ENCODE peak calls at places on chromosomes 5 and 9, in five cellular contexts. R is IMR-90, I is heart left ventricle, B is breast epithelium, M is stomach. V is an unnamed sample.

GRCh38 chr5:111742595-111742994 is 14.4 kb downstream of the NREP start:
- DNase-seq in R (peak; percentile 93), I (no peak), B (no peak), M (no peak), V (peak; percentile 50)

GRCh38 chr9:95138474-95138873 is 179.0 kb downstream of the FANCC start:
- DNase-seq in R (peak; percentile 36), I (no peak), B (no peak), M (no peak), V (peak; percentile 85)

GRCh38 chr9:126327750-126328120 is 1.1 kb downstream of the MVB12B start:
- DNase-seq in R (no peak), I (no peak), B (no peak), M (no peak), V (peak; percentile 35)

GRCh38 chr5:173622639-173623038 is 6.2 kb upstream of the BOD1 start:
- DNase-seq in R (no peak), I (no peak), B (no peak), M (no peak), V (no peak)

GRCh38 chr5:14870347-14871083 is 1.1 kb downstream of the ANKH start:
- DNase-seq in R (no peak), I (peak; percentile 41), B (peak; percentile 29), M (peak; percentile 31), V (peak; percentile 67)

GRCh38 chr9:94801685-94802084 is 75.2 kb downstream of the AOPEP start:
- DNase-seq in R (peak; percentile 58), I (no peak), B (no peak), M (no peak), V (no peak)

GRCh38 chr9:135522931-135523330 is 1.7 kb downstream of the LCN1 start:
- DNase-seq in R (no peak), I (no peak), B (no peak), M (peak; percentile 16), V (no peak)

GRCh38 chr5:18752317-18752716 is 1118.1 kb downstream of the TAF11L14 start:
- DNase-seq in R (no peak), I (no peak), B (no peak), M (no peak), V (no peak)

GRCh38 chr9:132600326-132600984 is 18.0 kb downstream of the BARHL1 start:
- DNase-seq in R (no peak), I (no peak), B (no peak), M (no peak), V (no peak)

GRCh38 chr5:142770650-142771609 is 753 bp downstream of the ARHGAP26 start:
- DNase-seq in R (no peak), I (peak; percentile 65), B (peak; percentile 65), M (peak; percentile 64), V (peak; percentile 71)

GRCh38 chr5:5026407-5026780 is 113.7 kb upstream of the ADAMTS16 start:
- DNase-seq in R (no peak), I (no peak), B (no peak), M (no peak), V (no peak)

GRCh38 chr9:87498046-87498815 is 564 bp downstream of the DAPK1 start:
- DNase-seq in R (no peak), I (no peak), B (no peak), M (peak; percentile 57), V (peak; percentile 64)

GRCh38 chr5:138334867-138335447 is 3.1 kb upstream of the FAM53C start:
- DNase-seq in R (peak; percentile 23), I (no peak), B (no peak), M (no peak), V (no peak)

GRCh38 chr5:9559965-9560364 is 14.1 kb upstream of the SEMA5A start:
- DNase-seq in R (no peak), I (no peak), B (no peak), M (no peak), V (no peak)

GRCh38 chr5:81164936-81165335 is 68.2 kb upstream of the CKMT2 start:
- DNase-seq in R (peak; percentile 35), I (no peak), B (no peak), M (no peak), V (no peak)

GRCh38 chr9:131227112-131228058 is 48.9 kb downstream of the FAM78A start:
- DNase-seq in R (peak; percentile 37), I (peak; percentile 33), B (no peak), M (peak; percentile 44), V (peak; percentile 69)

GRCh38 chr5:1435369-1435768 is 9.9 kb downstream of the SLC6A3 start:
- DNase-seq in R (no peak), I (peak; percentile 15), B (no peak), M (no peak), V (peak; percentile 21)

GRCh38 chr9:131709741-131710499 is 30.0 kb downstream of the RAPGEF1 start:
- DNase-seq in R (peak; percentile 38), I (no peak), B (no peak), M (no peak), V (no peak)

GRCh38 chr9:115254781-115255180 is 136.8 kb upstream of the TNC start:
- DNase-seq in R (peak; percentile 53), I (no peak), B (no peak), M (no peak), V (no peak)

GRCh38 chr5:6804766-6805165 is 91.5 kb downstream of the TENT4A start:
- DNase-seq in R (peak; percentile 33), I (no peak), B (no peak), M (no peak), V (no peak)

GRCh38 chr5:138274189-138274853 is at the start of gene GFRA3:
- DNase-seq in R (no peak), I (no peak), B (no peak), M (no peak), V (no peak)

GRCh38 chr5:137752873-137753226 is 1.3 kb downstream of the HNRNPA0 start:
- DNase-seq in R (no peak), I (peak; percentile 25), B (no peak), M (peak; percentile 27), V (no peak)

GRCh38 chr5:149654282-149654681 is 73.0 kb downstream of the ARHGEF37 start:
- DNase-seq in R (no peak), I (no peak), B (no peak), M (no peak), V (no peak)

GRCh38 chr5:96015709-96016108 is 54.1 kb upstream of the ELL2 start:
- DNase-seq in R (no peak), I (no peak), B (no peak), M (no peak), V (no peak)

GRCh38 chr5:96014395-96014794 is 52.7 kb upstream of the ELL2 start:
- DNase-seq in R (no peak), I (no peak), B (no peak), M (no peak), V (no peak)

GRCh38 chr5:96016216-96016615 is 54.6 kb upstream of the ELL2 start:
- DNase-seq in R (peak; percentile 35), I (no peak), B (no peak), M (no peak), V (no peak)

GRCh38 chr5:96013254-96013653 is 51.6 kb upstream of the ELL2 start:
- DNase-seq in R (no peak), I (no peak), B (no peak), M (no peak), V (no peak)

DNA sequence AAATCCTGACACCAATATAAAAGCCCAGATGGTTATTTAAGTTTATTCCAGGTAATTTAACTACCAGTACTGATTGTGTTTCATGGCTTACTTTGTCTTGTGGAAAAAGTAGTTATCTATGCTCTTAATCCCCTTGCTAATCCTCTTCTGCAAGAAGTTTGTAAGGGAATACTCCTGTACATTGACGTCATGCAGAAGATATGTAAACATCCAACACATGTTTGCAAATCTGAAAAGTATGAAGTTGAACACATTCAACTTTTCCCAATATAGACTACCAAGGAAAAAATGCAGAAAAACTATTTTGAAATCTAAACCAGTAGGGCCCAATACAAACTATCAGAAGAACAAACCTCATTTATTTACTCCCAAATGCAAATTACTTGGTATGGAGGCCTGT is 56.3 kb upstream of the ELL2 start:
- DNase-seq in R (peak; percentile 98), I (no peak), B (no peak), M (no peak), V (no peak)
- H3K27ac ChIP-seq in R (peak overlapping the region; percentile 70), I (no peak overlapping the region), B (no peak overlapping the region), M (no peak overlapping the region), V (no peak overlapping the region)

GRCh38 chr5:141039517-141039916 is 11.7 kb upstream of the PCDHB1 start:
- DNase-seq in R (no peak), I (no peak), B (no peak), M (no peak), V (no peak)

GRCh38 chr5:141041427-141041785 is 9.8 kb upstream of the PCDHB1 start:
- DNase-seq in R (no peak), I (no peak), B (no peak), M (no peak), V (no peak)

GRCh38 chr5:141039061-141039460 is 12.1 kb upstream of the PCDHB1 start:
- DNase-seq in R (no peak), I (no peak), B (no peak), M (no peak), V (no peak)

GRCh38 chr5:141040763-141041426 is 10.3 kb upstream of the PCDHB1 start:
- DNase-seq in R (peak; percentile 1), I (peak; percentile 86), B (peak; percentile 97), M (peak; percentile 86), V (peak; percentile 91)

DNA sequence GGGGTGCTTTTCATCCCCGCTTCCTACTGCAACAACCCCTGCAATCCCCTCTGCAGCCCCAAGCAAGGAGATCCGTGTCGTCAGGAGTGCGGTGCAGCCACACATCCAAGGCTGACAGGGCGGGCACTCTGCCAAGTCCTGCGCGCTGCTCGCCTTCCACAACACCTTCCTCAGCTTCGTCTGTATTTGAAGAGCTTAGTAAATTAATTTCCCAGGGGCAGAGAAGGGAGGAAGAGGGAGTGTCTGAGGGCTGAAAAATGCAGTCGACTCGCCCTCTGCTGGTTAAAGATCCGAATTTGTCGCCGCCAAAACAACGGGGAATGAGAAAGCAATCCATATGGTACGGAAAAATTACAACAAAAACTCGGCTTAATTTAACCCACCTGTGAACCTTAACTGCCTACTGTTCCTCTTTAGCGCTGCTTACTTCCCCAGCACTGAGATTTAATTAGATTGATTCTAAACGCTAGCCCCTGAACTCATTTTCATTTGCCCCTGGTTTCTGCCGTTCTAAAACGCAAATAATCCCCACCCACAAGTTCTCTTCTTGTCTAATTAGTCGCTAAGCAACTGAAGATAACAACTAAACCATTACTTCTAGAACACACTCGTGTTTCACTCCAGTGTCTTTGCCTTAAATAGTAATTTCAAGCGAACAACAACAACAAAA is 10.9 kb upstream of the PCDHB1 start:
- DNase-seq in R (no peak), I (no peak), B (peak; percentile 26), M (no peak), V (peak; percentile 52)
- H3K36me3 ChIP-seq in R (no peaks in the 10 kb centered on the region), I (no peaks in the 10 kb centered on the region), B (no peaks in the 10 kb centered on the region), M (no peaks in the 10 kb centered on the region), V (no peaks in the 10 kb centered on the region)

GRCh38 chr5:56849671-56850070 is 34.3 kb downstream of the MAP3K1 start:
- DNase-seq in R (no peak), I (no peak), B (no peak), M (no peak), V (no peak)
- TF ChIP-seq POLR2A in R (no peak), I (no peak), B (no peak), M (no peak), V (no peak)

DNA sequence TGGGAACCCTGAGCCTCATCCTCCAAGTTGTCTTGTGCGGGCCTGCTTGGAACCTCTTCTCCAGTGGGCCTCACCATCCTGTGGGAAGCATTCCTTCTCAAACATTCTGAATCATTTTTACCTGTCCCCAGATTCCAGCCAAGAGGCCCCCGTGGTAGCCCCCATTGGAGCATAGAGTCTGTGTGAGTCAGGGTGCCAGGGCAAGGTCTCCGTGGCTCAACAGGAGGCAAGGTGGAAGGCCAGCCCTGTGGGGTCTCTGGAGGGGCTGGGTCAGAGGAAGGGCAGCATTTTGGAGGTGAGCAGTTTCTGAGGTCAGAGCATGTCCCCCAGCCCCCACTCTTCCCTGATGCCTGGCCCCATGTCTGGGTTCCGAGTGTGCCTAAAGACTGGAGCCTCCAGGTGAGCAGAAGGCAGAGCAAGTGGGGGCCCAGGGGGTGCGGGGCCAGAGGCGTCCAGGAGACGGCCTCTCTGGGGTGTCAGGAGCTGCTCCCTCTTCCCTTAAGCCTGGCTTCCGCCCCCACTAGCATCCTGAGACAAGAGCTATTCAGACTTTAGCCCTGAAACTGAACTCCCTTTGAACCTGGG is 2.1 kb downstream of the CACNA1B start:
- DNase-seq in R (no peak), I (no peak), B (no peak), M (no peak), V (no peak)
- H3K27ac ChIP-seq in R (no peak overlapping the region), I (no peak overlapping the region), B (no peak overlapping the region), M (no peak overlapping the region), V (no peak overlapping the region)

V was measured in right lobe of liver.